ENCODE peak calls at places on chromosomes 5 and 9, in four cellular contexts. One of them, this sample, is unnamed.

GRCh38 chr5:138459311-138459710 is 6.0 kb upstream of the EGR1 start:
- DNase-seq in AG04450: no peak
- DNase-seq in T-helper 17 cell: peak
- DNase-seq in adipocyte: no peak
- DNase-seq in this sample: no peak

GRCh38 chr5:138334867-138335447 is 3.1 kb upstream of the FAM53C start:
- DNase-seq in AG04450: no peak
- DNase-seq in T-helper 17 cell: no peak
- DNase-seq in adipocyte: no peak
- DNase-seq in this sample: no peak

GRCh38 chr5:111932628-111933027 is 175.6 kb upstream of the NREP start:
- DNase-seq in AG04450: no peak
- DNase-seq in T-helper 17 cell: no peak
- DNase-seq in adipocyte: peak
- DNase-seq in this sample: no peak

GRCh38 chr5:1006656-1007071 is 1.9 kb upstream of the NKD2 start:
- DNase-seq in AG04450: no peak
- DNase-seq in T-helper 17 cell: no peak
- DNase-seq in adipocyte: no peak
- DNase-seq in this sample: peak

GRCh38 chr9:77985996-77986395 is 45.6 kb downstream of the GNAQ start:
- DNase-seq in AG04450: no peak
- DNase-seq in T-helper 17 cell: no peak
- DNase-seq in adipocyte: no peak
- DNase-seq in this sample: no peak

GRCh38 chr9:37471942-37472679 is 6.9 kb upstream of the ZBTB5 start:
- DNase-seq in AG04450: peak
- DNase-seq in T-helper 17 cell: no peak
- DNase-seq in adipocyte: peak
- DNase-seq in this sample: no peak

GRCh38 chr5:89204766-89205165 is 321.8 kb upstream of the MEF2C start:
- DNase-seq in AG04450: no peak
- DNase-seq in T-helper 17 cell: no peak
- DNase-seq in adipocyte: peak
- DNase-seq in this sample: no peak

GRCh38 chr9:122988919-122989614 is 44.4 kb upstream of the GPR21 start:
- DNase-seq in AG04450: no peak
- DNase-seq in T-helper 17 cell: no peak
- DNase-seq in adipocyte: no peak
- DNase-seq in this sample: no peak

GRCh38 chr5:135831439-135832262 is 2.8 kb upstream of the SLC25A48 start:
- DNase-seq in AG04450: no peak
- DNase-seq in T-helper 17 cell: no peak
- DNase-seq in adipocyte: no peak
- DNase-seq in this sample: no peak

GRCh38 chr5:65197899-65198776 is 283.6 kb downstream of the ADAMTS6 start:
- DNase-seq in AG04450: no peak
- DNase-seq in T-helper 17 cell: no peak
- DNase-seq in adipocyte: no peak
- DNase-seq in this sample: no peak

GRCh38 chr5:78361226-78361993 is 993 bp downstream of the SCAMP1 start:
- DNase-seq in AG04450: no peak
- DNase-seq in T-helper 17 cell: no peak
- DNase-seq in adipocyte: peak
- DNase-seq in this sample: peak

GRCh38 chr9:110775724-110776123 is 107.1 kb downstream of the MUSK start:
- DNase-seq in AG04450: no peak
- DNase-seq in T-helper 17 cell: no peak
- DNase-seq in adipocyte: no peak
- DNase-seq in this sample: no peak

GRCh38 chr9:77597057-77597456 is 51.1 kb downstream of the GNA14 start:
- DNase-seq in AG04450: no peak
- DNase-seq in T-helper 17 cell: no peak
- DNase-seq in adipocyte: peak
- DNase-seq in this sample: no peak

GRCh38 chr5:368162-369084 is 46.9 kb downstream of the AHRR start:
- DNase-seq in AG04450: peak
- DNase-seq in T-helper 17 cell: no peak
- DNase-seq in adipocyte: peak
- DNase-seq in this sample: no peak

GRCh38 chr5:40796487-40796889 is 1.7 kb downstream of the PRKAA1 start:
- DNase-seq in AG04450: no peak
- DNase-seq in T-helper 17 cell: no peak
- DNase-seq in adipocyte: peak
- DNase-seq in this sample: no peak

GRCh38 chr5:169933624-169934023 is 46.7 kb downstream of the INSYN2B start:
- DNase-seq in AG04450: no peak
- DNase-seq in T-helper 17 cell: no peak
- DNase-seq in adipocyte: no peak
- DNase-seq in this sample: no peak

GRCh38 chr9:88751781-88752180 is 216.8 kb downstream of the NXNL2 start:
- DNase-seq in AG04450: no peak
- DNase-seq in T-helper 17 cell: no peak
- DNase-seq in adipocyte: no peak
- DNase-seq in this sample: no peak

GRCh38 chr5:65364907-65365306 is 116.8 kb downstream of the ADAMTS6 start:
- DNase-seq in AG04450: no peak
- DNase-seq in T-helper 17 cell: no peak
- DNase-seq in adipocyte: no peak
- DNase-seq in this sample: no peak

GRCh38 chr5:54093081-54093492 is 217.3 kb downstream of the ARL15 start:
- DNase-seq in AG04450: no peak
- DNase-seq in T-helper 17 cell: no peak
- DNase-seq in adipocyte: no peak
- DNase-seq in this sample: no peak

GRCh38 chr5:73236541-73237128 is 63.6 kb downstream of the TMEM174 start:
- DNase-seq in AG04450: no peak
- DNase-seq in T-helper 17 cell: no peak
- DNase-seq in adipocyte: no peak
- DNase-seq in this sample: no peak

GRCh38 chr5:91109634-91110033 is 273.5 kb downstream of the ARRDC3 start:
- DNase-seq in AG04450: no peak
- DNase-seq in T-helper 17 cell: no peak
- DNase-seq in adipocyte: no peak
- DNase-seq in this sample: no peak

GRCh38 chr9:129962376-129962765 is 80.6 kb downstream of the FNBP1 start:
- DNase-seq in AG04450: no peak
- DNase-seq in T-helper 17 cell: no peak
- DNase-seq in adipocyte: no peak
- DNase-seq in this sample: no peak

GRCh38 chr5:59169101-59169767 is 586.4 kb downstream of the RAB3C start:
- DNase-seq in AG04450: no peak
- DNase-seq in T-helper 17 cell: no peak
- DNase-seq in adipocyte: no peak
- DNase-seq in this sample: no peak

GRCh38 chr9:37971107-37971459 is 67.2 kb upstream of the SLC25A51 start:
- DNase-seq in AG04450: no peak
- DNase-seq in T-helper 17 cell: no peak
- DNase-seq in adipocyte: no peak
- DNase-seq in this sample: no peak

This sample was measured in lung.